ENCODE peak calls at places on chromosome 5, in five cellular contexts. K is stimulated activated CD4-positive, alpha-beta T cell treated with anti-CD3 and anti-CD28 coated beads, Interleukin-4, amount 100 ng/mL, for 4 hours; A is NCI-H1417; X is tibial nerve; P is CD8-positive, alpha-beta T cell. S is an unnamed sample.

GRCh38 chr5:138282918-138283742 is 8.7 kb upstream of the GFRA3 start:
- DNase-seq in K (no peak), A (peak), X (no peak), P (no peak), S (peak)

GRCh38 chr5:95382843-95383242 is 8.3 kb upstream of the FAM81B start:
- DNase-seq in K (no peak), A (peak), X (no peak), P (no peak), S (no peak)

GRCh38 chr5:10030219-10030831 is 219.4 kb downstream of the ATPSCKMT start:
- DNase-seq in K (no peak), A (no peak), X (no peak), P (no peak), S (no peak)

GRCh38 chr5:174328626-174329299 is 283.3 kb downstream of the NSG2 start:
- DNase-seq in K (no peak), A (no peak), X (no peak), P (no peak), S (no peak)

GRCh38 chr5:66992547-66992946 is 204.1 kb downstream of the CD180 start:
- DNase-seq in K (no peak), A (no peak), X (no peak), P (no peak), S (no peak)

GRCh38 chr5:94288937-94289336 is 329.5 kb downstream of the KIAA0825 start:
- DNase-seq in K (no peak), A (no peak), X (no peak), P (no peak), S (no peak)

GRCh38 chr5:530001-530400 is 5.8 kb upstream of the SLC9A3 start:
- DNase-seq in K (no peak), A (no peak), X (no peak), P (no peak), S (no peak)

GRCh38 chr5:78586251-78586650 is 62.3 kb downstream of the LHFPL2 start:
- DNase-seq in K (no peak), A (no peak), X (no peak), P (no peak), S (no peak)

GRCh38 chr5:134447815-134448520 is 36.3 kb upstream of the CDKN2AIPNL start:
- DNase-seq in K (no peak), A (no peak), X (no peak), P (no peak), S (no peak)

GRCh38 chr5:74402553-74402952 is 238.0 kb downstream of the ENC1 start:
- DNase-seq in K (no peak), A (peak), X (no peak), P (no peak), S (no peak)

GRCh38 chr5:143085319-143085917 is 315.2 kb downstream of the ARHGAP26 start:
- DNase-seq in K (no peak), A (no peak), X (no peak), P (no peak), S (no peak)

GRCh38 chr5:375336-375920 is 53.9 kb downstream of the AHRR start:
- DNase-seq in K (no peak), A (no peak), X (no peak), P (no peak), S (no peak)

GRCh38 chr5:76801159-76801802 is 17.5 kb upstream of the F2RL1 start:
- DNase-seq in K (no peak), A (no peak), X (no peak), P (no peak), S (peak)

S was measured in left ventricle myocardium inferior.